ENCODE peak calls at places on chromosomes 13 and 19, in nine cellular contexts. L is NCI-H2081, P is amniotic stem cell, F is AG04449, D is iPS-NIHi11, Y is T-helper 1 cell, I is pons, G is dermis blood vessel endothelial cell, V is kidney tubule cell. T is an unnamed sample.

GRCh38 chr13:113087923-113088690 is 17.5 kb upstream of the F7 start:
- DNase-seq in P (no peak), Y (no peak), D (no peak), I (no peak), V (no peak), F (no peak), L (no peak), G (no peak), T (no peak)

GRCh38 chr19:50328257-50329145 is 676 bp downstream of the KCNC3 start:
- DNase-seq in D (peak; percentile 39), L (no peak), I (no peak), F (no peak), P (no peak), V (no peak), G (peak; percentile 44), Y (no peak), T (no peak)

GRCh38 chr19:8517551-8518442 is 3.8 kb upstream of the ZNF414 start:
- DNase-seq in I (no peak), G (peak; percentile 10), P (no peak), F (no peak), L (no peak), Y (peak; percentile 31), V (no peak), D (no peak), T (no peak)

GRCh38 chr13:50715402-50716146 is 127.9 kb downstream of the DLEU7 start:
- DNase-seq in Y (no peak), G (no peak), P (no peak), F (no peak), I (peak; percentile 87), V (no peak), D (no peak), L (no peak), T (no peak)

GRCh38 chr19:23698711-23699520 is 11.9 kb upstream of the ZNF675 start:
- DNase-seq in Y (no peak), I (no peak), G (no peak), L (no peak), P (no peak), F (no peak), V (peak; percentile 47), D (peak; percentile 14), T (no peak)

GRCh38 chr19:289651-290538 is 1.3 kb downstream of the PLPP2 start:
- DNase-seq in L (peak; percentile 96), Y (no peak), V (peak; percentile 95), G (peak; percentile 69), F (no peak), D (peak; percentile 79), P (no peak), I (no peak), T (no peak)

GRCh38 chr19:19661141-19661674 is 2.3 kb downstream of the ATP13A1 start:
- DNase-seq in V (no peak), Y (no peak), I (no peak), D (no peak), P (no peak), F (no peak), L (no peak), G (no peak), T (no peak)

GRCh38 chr19:35755550-35756371 is 1.1 kb downstream of the HSPB6 start:
- DNase-seq in I (no peak), D (peak; percentile 37), G (peak; percentile 12), P (no peak), Y (no peak), F (no peak), V (no peak), L (no peak), T (no peak)

GRCh38 chr19:35292986-35293732 is 1.2 kb downstream of the MAG start:
- DNase-seq in L (no peak), I (peak; percentile 77), Y (no peak), G (no peak), P (no peak), D (no peak), V (no peak), F (no peak), T (no peak)

GRCh38 chr19:51142119-51142518 is at the start of gene SIGLEC7:
- DNase-seq in V (no peak), L (no peak), Y (no peak), D (no peak), F (no peak), I (peak; percentile 36), G (no peak), P (no peak), T (no peak)

GRCh38 chr19:8512115-8512967 is 1.6 kb downstream of the ZNF414 start:
- DNase-seq in P (no peak), F (no peak), D (peak; percentile 71), G (peak; percentile 34), L (peak; percentile 5), Y (no peak), V (peak; percentile 22), I (no peak), T (no peak)

GRCh38 chr13:87680298-87680697 is 9.1 kb downstream of the SLITRK5 start:
- DNase-seq in F (no peak), P (no peak), I (no peak), Y (no peak), V (peak; percentile 54), L (peak; percentile 89), D (no peak), G (no peak), T (no peak)

GRCh38 chr19:51564791-51565190 is 6.3 kb upstream of the ZNF175 start:
- DNase-seq in V (no peak), L (no peak), F (no peak), D (peak; percentile 53), I (no peak), P (no peak), Y (no peak), G (no peak), T (no peak)

GRCh38 chr19:504634-505033 is 2.7 kb upstream of the TPGS1 start:
- DNase-seq in F (no peak), P (no peak), V (no peak), L (no peak), Y (no peak), I (no peak), G (no peak), D (no peak), T (no peak)

GRCh38 chr13:44259045-44260042 is 114.3 kb upstream of the SERP2 start:
- DNase-seq in P (no peak), V (peak; percentile 56), L (peak; percentile 8), Y (no peak), I (no peak), G (peak; percentile 54), D (no peak), F (no peak), T (no peak)